ENCODE peak calls at places on chromosomes 3 and 15, in five cellular contexts. G is GM13977, H is GM20000, T is A549, O is PC-3. L is an unnamed sample.

GRCh38 chr15:63254991-63255390 is 22.4 kb upstream of the APH1B start:
- DNase-seq in T (no peak), O (no peak), H (no peak), G (no peak), L (no peak)

GRCh38 chr3:99562990-99563607 is 75.3 kb upstream of the COL8A1 start:
- DNase-seq in T (no peak), H (no peak), G (no peak), O (peak; percentile 77), L (no peak)

GRCh38 chr3:24315991-24316390 is 178.7 kb downstream of the THRB start:
- DNase-seq in O (peak; percentile 45), T (no peak), H (no peak), G (no peak), L (no peak)

GRCh38 chr3:99634881-99635280 is 3.5 kb upstream of the COL8A1 start:
- DNase-seq in T (no peak), H (no peak), G (no peak), O (peak; percentile 19), L (no peak)

GRCh38 chr15:90141646-90142045 is 39.4 kb upstream of the IDH2 start:
- DNase-seq in O (peak; percentile 40), T (no peak), G (no peak), H (no peak), L (no peak)

GRCh38 chr3:126508539-126508938 is 9.0 kb downstream of the UROC1 start:
- DNase-seq in H (no peak), O (peak; percentile 37), T (peak; percentile 11), G (no peak), L (no peak)

GRCh38 chr15:47414207-47414606 is 303.1 kb upstream of the SEMA6D start:
- DNase-seq in O (no peak), T (no peak), G (no peak), H (no peak), L (no peak)

GRCh38 chr3:115814778-115815380 is 191.6 kb downstream of the GAP43 start:
- DNase-seq in O (peak; percentile 94), G (peak; percentile 45), H (peak; percentile 39), T (peak; percentile 68), L (peak; percentile 44)

GRCh38 chr3:133574260-133574881 is 885 bp downstream of the CDV3 start:
- DNase-seq in H (peak; percentile 75), T (peak; percentile 39), O (peak; percentile 26), G (peak; percentile 70), L (peak; percentile 76)

DNA sequence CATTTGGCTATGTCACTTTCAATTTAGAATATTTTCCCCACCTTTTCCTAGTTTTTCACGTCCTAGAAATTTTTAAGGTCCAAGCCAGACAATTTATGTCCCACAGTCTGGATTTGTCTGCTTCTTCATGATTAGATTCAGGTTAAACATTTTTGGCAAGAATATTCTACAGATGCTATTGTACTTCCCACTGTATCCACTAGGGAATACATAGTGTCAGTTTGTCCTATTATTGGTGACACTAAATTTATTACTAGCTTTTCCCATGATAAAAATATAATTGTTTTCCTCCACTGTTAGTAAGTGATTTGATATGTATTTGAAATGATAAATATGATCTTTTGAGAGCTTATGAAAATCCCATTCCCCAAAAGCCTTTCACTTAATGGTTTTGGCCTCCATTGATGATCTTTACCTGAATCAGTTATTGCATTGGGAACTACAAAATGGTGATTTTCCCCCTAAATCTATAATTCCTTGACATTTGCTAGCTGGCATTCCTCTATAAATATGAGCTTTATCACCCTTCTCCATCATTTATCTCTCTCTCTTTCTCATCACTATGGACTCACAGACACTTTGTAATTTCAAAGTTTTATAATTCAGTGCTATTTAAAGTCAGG is 8.3 kb downstream of the ARL14 start:
- DNase-seq in T (peak; percentile 26), G (no peak), O (peak; percentile 57), H (no peak), L (no peak)
- TF ChIP-seq CTCF in T (no peak), G (no peak), O (peak; percentile 66), H (no peak), L (no peak)

GRCh38 chr15:88258021-88258641 is 1.6 kb upstream of the NTRK3 start:
- DNase-seq in G (no peak), H (no peak), O (no peak), T (peak; percentile 79), L (no peak)
- TF ChIP-seq CTCF in G (no peak), H (peak; percentile 33), O (no peak), T (peak; percentile 45), L (no peak)

DNA sequence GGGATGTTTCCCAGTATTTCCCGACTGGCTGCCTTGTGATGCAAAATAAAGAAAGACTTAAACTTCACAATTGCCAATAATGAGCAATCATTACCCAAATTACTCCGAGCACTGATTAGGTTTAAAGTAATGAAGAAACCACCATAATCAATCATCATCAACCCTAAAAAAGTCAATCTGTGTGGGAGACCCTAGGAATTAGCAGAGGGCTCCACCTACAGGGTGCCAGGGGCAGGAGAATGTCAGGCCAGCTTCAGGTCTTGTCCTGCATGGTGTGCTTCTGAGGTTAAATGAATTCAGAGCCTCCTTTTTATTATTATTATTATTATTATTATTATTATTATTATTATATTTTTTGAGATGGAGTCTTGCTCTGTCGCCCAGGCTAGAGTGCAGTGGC is 478.0 kb upstream of the ARRDC4 start:
- DNase-seq in O (no peak), T (no peak), G (no peak), H (no peak), L (no peak)
- TF ChIP-seq CTCF in O (peak; percentile 12), T (no peak), G (no peak), H (no peak), L (no peak)

GRCh38 chr3:123893012-123893411 is 8.9 kb upstream of the MYLK start:
- DNase-seq in G (no peak), O (no peak), T (no peak), H (no peak), L (no peak)

DNA sequence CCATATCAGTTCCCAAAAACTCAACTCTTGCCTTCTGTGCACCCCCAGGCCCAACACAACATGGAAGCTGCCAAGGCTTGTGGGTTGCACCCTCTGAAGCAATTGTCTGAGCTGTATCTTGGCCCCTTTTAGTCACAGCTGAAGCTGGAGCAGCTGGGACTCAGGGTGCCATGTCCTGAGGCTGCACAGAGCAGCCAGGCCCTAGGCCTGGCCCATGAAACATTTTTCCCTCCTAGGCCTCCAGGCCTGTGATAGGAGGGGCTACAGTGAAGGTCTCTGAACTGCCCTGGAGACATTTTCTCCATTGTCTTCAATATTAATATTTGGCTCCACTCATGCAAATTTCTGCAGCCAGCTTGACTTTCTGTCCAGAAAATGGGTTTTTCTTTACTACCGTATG is 8.1 kb upstream of the MYLK start:
- DNase-seq in H (no peak), G (no peak), T (no peak), O (no peak), L (no peak)
- TF ChIP-seq CTCF in H (no peak), G (no peak), T (no peak), O (no peak), L (no peak)

L was measured in activated B cell treated with CpG ODN at 0.5 μM for 24 hours.